ENCODE peak calls at places on chromosome 11, in five cellular contexts. K is stomach, O is suprapubic skin, R is sigmoid colon, N is GM12878. Z is an unnamed sample.

GRCh38 chr11:2975594-2975993 is 16.5 kb downstream of the NAP1L4 start:
- DNase-seq in N (no peak), K (peak; percentile 32), R (no peak), O (no peak), Z (no peak)

GRCh38 chr11:68315581-68315920 is 3.2 kb downstream of the LRP5 start:
- DNase-seq in O (no peak), K (no peak), R (no peak), N (no peak), Z (no peak)

GRCh38 chr11:1868636-1869291 is 15.9 kb downstream of the LSP1 start:
- DNase-seq in R (no peak), O (no peak), N (no peak), K (no peak), Z (no peak)

GRCh38 chr11:39570526-39570925 is 1888.9 kb downstream of the LRRC4C start:
- DNase-seq in K (no peak), N (no peak), O (no peak), R (no peak), Z (no peak)

GRCh38 chr11:71357414-71357813 is 90.8 kb downstream of the DHCR7 start:
- DNase-seq in O (no peak), R (no peak), K (no peak), N (no peak), Z (no peak)

GRCh38 chr11:32118025-32118974 is 27.4 kb downstream of the RCN1 start:
- DNase-seq in K (no peak), O (no peak), R (no peak), N (no peak), Z (no peak)

GRCh38 chr11:115420524-115420923 is 83.7 kb downstream of the CADM1 start:
- DNase-seq in R (no peak), N (no peak), O (no peak), K (no peak), Z (no peak)

GRCh38 chr11:19959697-19960096 is 200.6 kb downstream of the DBX1 start:
- DNase-seq in K (no peak), N (no peak), O (no peak), R (no peak), Z (no peak)

GRCh38 chr11:122268601-122269130 is 152.7 kb upstream of the BLID start:
- DNase-seq in O (no peak), K (no peak), N (no peak), R (no peak), Z (no peak)

GRCh38 chr11:6757373-6757967 is 14.3 kb downstream of the OR2AG2 start:
- DNase-seq in N (no peak), R (no peak), O (no peak), K (peak; percentile 63), Z (no peak)

GRCh38 chr11:96393753-96394348 is 4.0 kb downstream of the JRKL start:
- DNase-seq in K (no peak), O (no peak), N (peak; percentile 27), R (no peak), Z (no peak)

GRCh38 chr11:57387284-57388030 is 3.0 kb downstream of the PRG2 start:
- DNase-seq in N (no peak), K (no peak), R (no peak), O (no peak), Z (no peak)

GRCh38 chr11:65899356-65900124 is 648 bp downstream of the FOSL1 start:
- DNase-seq in R (peak; percentile 82), N (no peak), O (peak; percentile 89), K (peak; percentile 67), Z (no peak)

GRCh38 chr11:65900899-65901180 is 652 bp upstream of the FOSL1 start:
- DNase-seq in O (no peak), N (no peak), K (no peak), R (no peak), Z (no peak)

GRCh38 chr11:65900125-65900898 is at the start of gene FOSL1:
- DNase-seq in O (peak; percentile 95), R (peak; percentile 93), N (peak; percentile 57), K (peak; percentile 96), Z (no peak)

GRCh38 chr11:65897020-65897471 is 3.1 kb downstream of the FOSL1 start:
- DNase-seq in R (no peak), K (no peak), O (no peak), N (no peak), Z (no peak)

DNA sequence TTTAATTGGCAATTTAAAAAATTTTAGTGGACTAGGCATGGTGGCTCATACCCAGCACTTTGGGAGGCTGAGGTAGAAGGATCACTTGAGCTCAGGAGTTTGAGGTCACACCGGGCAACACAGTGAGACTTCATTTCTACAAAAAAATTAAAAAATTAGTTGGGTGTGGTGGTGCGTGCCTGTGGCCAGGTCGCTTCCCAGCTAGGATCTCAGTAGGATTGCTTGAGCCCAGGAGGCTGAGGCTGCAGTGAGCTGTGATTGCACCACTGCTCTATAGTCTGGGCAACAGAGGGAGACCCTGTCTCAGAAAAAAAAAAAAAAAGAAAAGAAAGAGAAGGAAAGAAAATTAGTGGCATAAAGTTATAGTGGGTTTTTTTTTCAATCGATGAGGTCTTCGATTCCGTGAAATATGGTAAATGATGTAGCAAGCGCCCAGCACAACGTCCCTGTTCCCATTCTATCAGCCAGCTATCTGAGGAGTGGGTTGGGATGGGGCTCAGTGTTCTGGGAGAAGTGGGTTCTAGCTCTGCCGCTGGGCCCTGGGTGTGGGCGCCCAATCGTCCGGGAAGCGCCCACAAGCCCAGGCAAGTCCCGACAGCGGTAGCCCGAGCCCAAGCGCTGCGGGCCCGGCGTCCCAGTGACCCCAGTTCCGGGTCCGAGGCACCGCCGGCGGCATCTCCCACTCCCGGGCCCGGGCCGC is 1.4 kb downstream of the FOSL1 start:
- DNase-seq in N (no peak), K (no peak), R (no peak), O (no peak), Z (no peak)
- H3K27ac ChIP-seq in N (no peak overlapping the region), K (peak overlapping the region; percentile 38), R (peak overlapping the region; percentile 76), O (no peak overlapping the region), Z (peak overlapping the region; percentile 69)

DNA sequence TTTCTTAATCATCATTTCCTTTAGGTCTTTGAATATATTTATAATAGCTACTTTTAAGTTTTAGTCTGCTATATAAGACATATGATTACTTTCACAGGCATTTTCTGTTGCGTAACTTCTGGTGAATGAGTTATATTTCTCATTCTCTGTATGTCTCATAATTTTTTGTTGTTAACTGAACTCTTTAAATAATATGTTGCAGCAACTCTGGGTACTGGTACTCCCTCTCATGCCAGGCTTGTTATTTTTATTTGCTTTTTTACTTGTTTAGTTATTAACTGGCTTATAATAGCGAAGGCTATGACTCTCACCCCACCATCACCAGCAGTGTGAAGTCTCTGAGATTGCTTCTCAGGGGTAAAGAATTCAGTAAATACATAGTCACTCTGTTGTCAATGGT is 524.2 kb upstream of the CHORDC1 start:
- DNase-seq in O (no peak), R (no peak), N (no peak), K (no peak), Z (no peak)
- TF ChIP-seq POLR2AphosphoS5 in O (no peak), R (no peak), N (no peak), K (no peak), Z (no peak)

GRCh38 chr11:35099278-35100018 is 39.5 kb upstream of the CD44 start:
- DNase-seq in O (no peak), N (no peak), K (no peak), R (no peak), Z (no peak)
- H3K27ac ChIP-seq in O (peak overlapping the region; percentile 47), N (no peak overlapping the region), K (peak overlapping the region; percentile 50), R (peak overlapping the region; percentile 90), Z (peak overlapping the region; percentile 61)

DNA sequence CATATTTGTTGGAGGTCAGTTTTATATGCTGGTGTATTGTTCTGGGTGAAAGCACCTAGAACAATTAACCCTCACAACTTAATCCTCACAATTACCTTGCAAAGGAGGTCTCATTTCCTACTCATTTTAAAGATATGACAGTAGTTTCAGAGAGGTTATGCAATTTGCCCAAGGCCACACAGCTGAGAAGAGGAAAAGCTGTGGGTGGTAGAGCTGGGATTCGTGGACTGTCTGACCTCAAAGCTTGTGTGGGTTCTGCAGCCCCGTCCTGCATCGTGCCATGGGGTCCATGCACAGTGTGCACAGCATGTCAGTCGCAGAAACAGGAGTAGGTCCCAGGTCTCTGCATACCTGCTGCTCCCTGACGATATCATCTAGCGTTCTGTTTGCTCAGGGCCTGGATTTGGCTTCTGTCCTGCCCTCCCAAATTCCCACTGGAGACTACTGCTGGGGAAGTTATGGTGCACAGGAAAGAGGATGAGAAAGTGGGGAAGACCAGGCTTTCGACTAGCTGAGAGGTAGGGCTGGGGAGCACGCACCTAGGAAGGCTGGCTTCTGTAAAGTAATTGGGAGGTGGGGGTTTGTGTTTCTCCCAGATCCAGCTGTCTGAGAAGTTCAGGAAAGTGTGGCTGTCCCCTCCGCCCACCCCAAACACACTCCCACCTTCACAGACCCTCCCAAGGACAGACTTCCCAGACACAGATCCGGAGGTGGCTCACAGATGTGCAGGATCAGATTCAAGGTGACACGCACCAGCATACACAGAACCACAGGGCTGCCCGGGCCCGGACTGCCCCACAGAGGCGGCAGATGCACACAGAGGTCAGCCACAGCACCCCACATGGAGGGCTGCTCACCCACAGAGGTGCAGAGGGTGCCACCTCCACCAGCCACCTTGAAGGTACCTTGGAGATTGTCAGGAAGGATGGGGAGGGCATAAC is 2.0 kb downstream of the BACE1 start:
- DNase-seq in R (peak; percentile 58), O (no peak), N (no peak), K (no peak), Z (no peak)
- TF ChIP-seq POLR2AphosphoS5 in R (no peak), O (no peak), N (no peak), K (no peak), Z (no peak)

GRCh38 chr11:75481602-75482309 is 44.0 kb downstream of the GDPD5 start:
- DNase-seq in N (no peak), O (no peak), K (no peak), R (no peak), Z (no peak)

GRCh38 chr11:75480890-75481190 is 44.9 kb downstream of the GDPD5 start:
- DNase-seq in R (no peak), N (no peak), K (no peak), O (no peak), Z (no peak)

GRCh38 chr11:75478690-75479597 is 45.9 kb upstream of the KLHL35 start:
- DNase-seq in R (no peak), K (no peak), N (no peak), O (no peak), Z (no peak)

GRCh38 chr11:75479598-75479986 is 46.1 kb downstream of the GDPD5 start:
- DNase-seq in K (no peak), N (no peak), O (no peak), R (no peak), Z (no peak)

DNA sequence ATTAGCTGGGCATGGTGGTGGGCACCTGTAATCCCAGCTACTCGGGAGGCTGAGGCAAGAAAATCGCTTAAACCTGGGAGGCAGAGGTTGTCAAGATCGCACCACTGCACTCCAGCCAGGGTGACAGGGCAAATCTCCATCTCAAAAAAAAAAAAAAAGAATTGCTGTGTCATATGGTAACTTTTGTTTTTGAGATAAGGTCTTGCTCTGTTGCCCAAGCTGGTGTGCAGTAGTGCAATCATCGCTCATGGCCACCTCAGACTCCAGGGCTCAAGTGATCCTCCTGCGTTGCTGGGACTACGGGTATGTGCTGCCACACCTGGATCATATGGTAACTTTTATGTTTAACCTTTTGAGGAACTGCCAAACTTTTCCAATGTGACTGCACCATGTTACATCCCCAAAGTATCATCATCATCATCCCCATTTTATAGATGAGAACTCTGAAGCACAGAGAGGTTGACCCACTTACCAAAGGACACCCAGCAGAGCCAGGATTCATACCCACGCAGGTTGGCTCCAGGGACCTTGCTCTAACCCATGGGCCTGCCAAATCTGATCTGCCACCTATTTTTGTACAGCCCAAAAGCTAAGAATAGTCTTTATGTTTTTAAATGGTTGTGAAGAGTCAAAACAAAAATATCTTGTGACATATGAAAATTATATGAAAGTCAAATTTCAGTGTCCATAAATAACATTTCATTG is 45.4 kb downstream of the GDPD5 start:
- DNase-seq in N (no peak), O (no peak), K (no peak), R (no peak), Z (no peak)
- H3K27ac ChIP-seq in N (no peak overlapping the region), O (no peak overlapping the region), K (no peak overlapping the region), R (no peak overlapping the region), Z (no peak overlapping the region)

GRCh38 chr11:130636672-130637463 is 188.4 kb downstream of the ADAMTS15 start:
- DNase-seq in K (no peak), R (no peak), N (no peak), O (no peak), Z (peak; percentile 19)
- TF ChIP-seq POLR2AphosphoS5 in K (no peak), R (no peak), N (no peak), O (no peak), Z (no peak)